ENCODE peak calls at places on chromosomes 6 and 20, in six cellular contexts. One of them, this sample, is unnamed.

GRCh38 chr6:163563303-163563702 is 148.8 kb downstream of the QKI start:
- DNase-seq in GM20000: no peak
- DNase-seq in AG09309: no peak
- DNase-seq in activated CD4-positive, alpha-beta T cell treated with anti-CD3 and anti-CD28 coated beads, Interleukin-2, amount 50 U/mL, for 48 hours: no peak
- DNase-seq in IMR-90: no peak
- DNase-seq in NCI-H748 treated with DMSO at 0.1 percent for 48 hours: no peak
- DNase-seq in this sample: no peak

GRCh38 chr20:25336561-25337422 is 53.8 kb downstream of the ABHD12 start:
- DNase-seq in GM20000: no peak
- DNase-seq in AG09309: no peak
- DNase-seq in activated CD4-positive, alpha-beta T cell treated with anti-CD3 and anti-CD28 coated beads, Interleukin-2, amount 50 U/mL, for 48 hours: no peak
- DNase-seq in IMR-90: peak
- DNase-seq in NCI-H748 treated with DMSO at 0.1 percent for 48 hours: no peak
- DNase-seq in this sample: no peak

GRCh38 chr20:56762401-56762800 is 133.3 kb downstream of the TFAP2C start:
- DNase-seq in GM20000: no peak
- DNase-seq in AG09309: no peak
- DNase-seq in activated CD4-positive, alpha-beta T cell treated with anti-CD3 and anti-CD28 coated beads, Interleukin-2, amount 50 U/mL, for 48 hours: no peak
- DNase-seq in IMR-90: no peak
- DNase-seq in NCI-H748 treated with DMSO at 0.1 percent for 48 hours: no peak
- DNase-seq in this sample: no peak

GRCh38 chr6:34142599-34142998 is 3.3 kb downstream of the GRM4 start:
- DNase-seq in GM20000: no peak
- DNase-seq in AG09309: no peak
- DNase-seq in activated CD4-positive, alpha-beta T cell treated with anti-CD3 and anti-CD28 coated beads, Interleukin-2, amount 50 U/mL, for 48 hours: no peak
- DNase-seq in IMR-90: no peak
- DNase-seq in NCI-H748 treated with DMSO at 0.1 percent for 48 hours: no peak
- DNase-seq in this sample: peak

GRCh38 chr20:38018385-38018784 is 14.9 kb downstream of the TTI1 start:
- DNase-seq in GM20000: no peak
- DNase-seq in AG09309: no peak
- DNase-seq in activated CD4-positive, alpha-beta T cell treated with anti-CD3 and anti-CD28 coated beads, Interleukin-2, amount 50 U/mL, for 48 hours: no peak
- DNase-seq in IMR-90: no peak
- DNase-seq in NCI-H748 treated with DMSO at 0.1 percent for 48 hours: no peak
- DNase-seq in this sample: no peak

GRCh38 chr6:10838794-10839333 is 525 bp upstream of the MAK start:
- DNase-seq in GM20000: peak
- DNase-seq in AG09309: no peak
- DNase-seq in activated CD4-positive, alpha-beta T cell treated with anti-CD3 and anti-CD28 coated beads, Interleukin-2, amount 50 U/mL, for 48 hours: peak
- DNase-seq in IMR-90: no peak
- DNase-seq in NCI-H748 treated with DMSO at 0.1 percent for 48 hours: no peak
- DNase-seq in this sample: peak

GRCh38 chr6:110476046-110476849 is at the start of gene SLC22A16:
- DNase-seq in GM20000: no peak
- DNase-seq in AG09309: no peak
- DNase-seq in activated CD4-positive, alpha-beta T cell treated with anti-CD3 and anti-CD28 coated beads, Interleukin-2, amount 50 U/mL, for 48 hours: no peak
- DNase-seq in IMR-90: no peak
- DNase-seq in NCI-H748 treated with DMSO at 0.1 percent for 48 hours: no peak
- DNase-seq in this sample: peak

GRCh38 chr20:45359069-45359405 is 3.9 kb upstream of the SYS1 start:
- DNase-seq in GM20000: no peak
- DNase-seq in AG09309: no peak
- DNase-seq in activated CD4-positive, alpha-beta T cell treated with anti-CD3 and anti-CD28 coated beads, Interleukin-2, amount 50 U/mL, for 48 hours: no peak
- DNase-seq in IMR-90: peak
- DNase-seq in NCI-H748 treated with DMSO at 0.1 percent for 48 hours: no peak
- DNase-seq in this sample: no peak

GRCh38 chr20:62625516-62625915 is 16.8 kb upstream of the SLCO4A1 start:
- DNase-seq in GM20000: no peak
- DNase-seq in AG09309: no peak
- DNase-seq in activated CD4-positive, alpha-beta T cell treated with anti-CD3 and anti-CD28 coated beads, Interleukin-2, amount 50 U/mL, for 48 hours: no peak
- DNase-seq in IMR-90: no peak
- DNase-seq in NCI-H748 treated with DMSO at 0.1 percent for 48 hours: no peak
- DNase-seq in this sample: no peak

GRCh38 chr6:56760842-56761241 is 118.2 kb upstream of the DST start:
- DNase-seq in GM20000: no peak
- DNase-seq in AG09309: no peak
- DNase-seq in activated CD4-positive, alpha-beta T cell treated with anti-CD3 and anti-CD28 coated beads, Interleukin-2, amount 50 U/mL, for 48 hours: no peak
- DNase-seq in IMR-90: no peak
- DNase-seq in NCI-H748 treated with DMSO at 0.1 percent for 48 hours: no peak
- DNase-seq in this sample: no peak